ENCODE peak calls at places on chromosomes 3 and 15, in six cellular contexts. H is ovary, X is A549, A is Karpas-422, I is SK-N-MC, U is colonic mucosa. K is an unnamed sample.
A peak's percentile ranks its signal among the peaks of the same experiment; 100 is the strongest.

GRCh38 chr3:181417748-181418147 is 294.0 kb upstream of the SOX2 start:
- DNase-seq in A (no peak), H (no peak), U (no peak), X (no peak), I (no peak), K (no peak)

GRCh38 chr3:170344971-170345370 is 12.5 kb upstream of the SKIL start:
- DNase-seq in H (no peak), A (no peak), I (no peak), U (no peak), X (no peak), K (no peak)

GRCh38 chr3:114660124-114660523 is 366.3 kb downstream of the TIGIT start:
- DNase-seq in A (no peak), X (no peak), H (peak; percentile 9), U (peak; percentile 19), I (no peak), K (no peak)

GRCh38 chr3:385151-385550 is 188.6 kb downstream of the CHL1 start:
- DNase-seq in U (no peak), I (no peak), H (no peak), A (no peak), X (peak; percentile 5), K (no peak)

GRCh38 chr15:58306591-58307312 is 125.0 kb upstream of the LIPC start:
- DNase-seq in H (no peak), A (no peak), X (no peak), U (no peak), I (no peak), K (no peak)

GRCh38 chr15:40258544-40258943 is 19.7 kb downstream of the PAK6 start:
- DNase-seq in X (no peak), U (no peak), A (no peak), H (no peak), I (no peak), K (no peak)

GRCh38 chr3:56921573-56922571 is 120.1 kb upstream of the ARHGEF3 start:
- DNase-seq in X (no peak), I (no peak), H (peak; percentile 41), U (no peak), A (peak; percentile 53), K (no peak)

GRCh38 chr15:48962662-48963523 is 826 bp downstream of the SHC4 start:
- DNase-seq in H (no peak), A (no peak), U (no peak), I (no peak), X (no peak), K (no peak)

GRCh38 chr3:38247366-38248035 is 18.1 kb upstream of the SLC22A13 start:
- DNase-seq in U (no peak), I (no peak), H (no peak), A (no peak), X (peak; percentile 50), K (no peak)

GRCh38 chr3:48135773-48136495 is 52.3 kb downstream of the CDC25A start:
- DNase-seq in U (no peak), I (no peak), X (no peak), A (no peak), H (no peak), K (no peak)

GRCh38 chr3:40292637-40293036 is 16.9 kb upstream of the EIF1B start:
- DNase-seq in X (no peak), I (no peak), U (no peak), H (no peak), A (no peak), K (no peak)

GRCh38 chr3:64303401-64303800 is 78.1 kb upstream of the PRICKLE2 start:
- DNase-seq in I (no peak), H (no peak), A (no peak), U (no peak), X (no peak), K (no peak)

GRCh38 chr3:2765002-2765579 is 345.1 kb downstream of the IL5RA start:
- DNase-seq in I (no peak), H (no peak), X (peak; percentile 22), U (no peak), A (peak; percentile 79), K (no peak)

GRCh38 chr3:47315069-47315647 is 32.4 kb downstream of the KLHL18 start:
- DNase-seq in X (no peak), I (peak; percentile 20), A (no peak), U (peak; percentile 27), H (no peak), K (no peak)

GRCh38 chr3:87307805-87308204 is 31.4 kb upstream of the POU1F1 start:
- DNase-seq in A (peak; percentile 50), H (no peak), I (no peak), X (no peak), U (no peak), K (no peak)

GRCh38 chr15:26126070-26126469 is 262.9 kb upstream of the ATP10A start:
- DNase-seq in H (no peak), A (no peak), U (no peak), X (no peak), I (no peak), K (no peak)

GRCh38 chr3:55719508-55719907 is 232.4 kb upstream of the WNT5A start:
- DNase-seq in H (no peak), A (peak; percentile 41), U (no peak), X (no peak), I (peak; percentile 30), K (no peak)

GRCh38 chr3:64797000-64797399 is 109.2 kb upstream of the ADAMTS9 start:
- DNase-seq in A (no peak), I (no peak), H (no peak), U (no peak), X (no peak), K (no peak)

DNA sequence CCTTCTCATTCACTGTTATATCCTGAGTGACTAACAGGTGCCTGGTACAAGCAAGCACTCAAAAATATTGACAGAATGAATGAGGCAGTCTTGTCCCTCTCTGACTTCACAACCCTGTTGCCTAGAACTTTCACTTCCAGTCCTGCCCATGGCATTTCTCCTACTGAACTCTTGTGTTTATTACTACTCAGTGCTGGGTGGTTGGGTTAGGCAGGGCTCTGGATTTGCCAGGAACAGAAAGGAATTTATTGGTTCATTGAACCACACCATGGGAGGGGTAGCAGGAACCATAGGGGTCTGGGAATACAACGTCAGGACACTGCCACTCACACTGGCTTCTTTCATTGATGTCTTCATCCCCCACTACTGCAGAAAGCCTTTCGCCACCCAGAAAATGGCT is 41.9 kb upstream of the SEMA4B start:
- DNase-seq in U (peak; percentile 57), H (no peak), I (no peak), A (no peak), X (no peak), K (no peak)
- H3K27ac ChIP-seq in U (peak overlapping the region; percentile 81), H (no peak overlapping the region), I (no peak overlapping the region), A (no peak overlapping the region), X (peak overlapping the region; percentile 94), K (no peak overlapping the region)

GRCh38 chr3:13111874-13112520 is 38.8 kb upstream of the IQSEC1 start:
- DNase-seq in H (no peak), X (no peak), U (peak; percentile 64), I (no peak), A (no peak), K (no peak)

GRCh38 chr3:13112521-13113345 is 39.5 kb upstream of the IQSEC1 start:
- DNase-seq in X (no peak), H (no peak), A (no peak), I (no peak), U (no peak), K (no peak)

GRCh38 chr3:13110678-13111116 is 37.5 kb upstream of the IQSEC1 start:
- DNase-seq in H (no peak), I (no peak), A (no peak), X (no peak), U (peak; percentile 59), K (no peak)

GRCh38 chr3:13109516-13109915 is 36.3 kb upstream of the IQSEC1 start:
- DNase-seq in A (no peak), X (no peak), I (no peak), H (no peak), U (no peak), K (no peak)

DNA sequence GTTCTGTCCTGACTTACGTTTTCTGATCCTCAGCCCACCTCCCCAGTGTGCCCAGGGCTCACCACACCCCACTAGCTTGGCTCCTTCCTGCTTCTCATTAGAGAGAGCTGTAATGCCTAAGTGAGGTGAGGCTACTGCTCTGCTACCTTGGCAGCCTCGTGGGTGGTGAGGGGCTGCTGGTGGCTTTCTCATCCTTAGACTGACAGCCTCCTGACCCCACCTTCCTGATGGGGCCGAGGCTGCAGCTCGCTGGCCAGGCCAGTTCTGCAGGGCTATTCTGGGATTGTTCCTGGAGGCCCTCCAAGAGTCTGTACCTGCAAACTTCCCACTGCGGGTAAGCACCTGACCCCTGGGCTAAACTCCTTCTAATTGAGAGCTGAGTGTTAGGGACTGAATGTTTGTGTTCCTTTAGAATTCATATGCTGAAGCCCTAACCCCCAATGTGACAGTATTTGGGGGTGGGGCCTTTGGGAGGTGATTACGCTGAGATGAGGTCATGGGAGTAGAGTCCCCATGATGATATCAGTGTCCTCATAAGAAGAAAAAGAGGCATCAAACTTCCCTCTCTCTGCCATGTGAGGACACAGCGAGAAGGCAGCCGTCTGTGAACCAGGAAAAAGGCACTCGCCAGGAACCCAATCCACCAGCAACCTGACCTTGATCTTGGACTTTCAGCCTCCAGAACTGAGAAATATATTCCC is 38.1 kb upstream of the IQSEC1 start:
- DNase-seq in I (no peak), X (no peak), U (peak; percentile 50), H (no peak), A (no peak), K (no peak)
- H3K27ac ChIP-seq in I (no peak overlapping the region), X (peak overlapping the region; percentile 34), U (peak overlapping the region; percentile 64), H (no peak overlapping the region), A (no peak overlapping the region), K (no peak overlapping the region)

GRCh38 chr15:69193948-69194827 is 33.8 kb downstream of the GLCE start:
- DNase-seq in X (no peak), I (no peak), H (no peak), A (no peak), U (no peak), K (no peak)
- H3K27ac ChIP-seq in X (no peak overlapping the region), I (no peak overlapping the region), H (no peak overlapping the region), A (no peak overlapping the region), U (no peak overlapping the region), K (peak overlapping the region; percentile 65)

GRCh38 chr3:94049267-94049666 is 13.4 kb downstream of the DHFR2 start:
- DNase-seq in H (no peak), X (no peak), A (no peak), U (no peak), I (no peak), K (no peak)
- H3K27ac ChIP-seq in H (no peak overlapping the region), X (no peak overlapping the region), A (no peak overlapping the region), U (no peak overlapping the region), I (no peak overlapping the region), K (no peak overlapping the region)

GRCh38 chr3:184377374-184377773 is 633 bp downstream of the THPO start:
- DNase-seq in U (no peak), A (peak; percentile 66), H (no peak), I (no peak), X (no peak), K (no peak)
- H3K27ac ChIP-seq in U (no peak overlapping the region), A (peak overlapping the region; percentile 34), H (no peak overlapping the region), I (no peak overlapping the region), X (no peak overlapping the region), K (no peak overlapping the region)

K was measured in ascending aorta.